ENCODE peak calls at places on chromosomes 6 and 20, in ten cellular contexts. Q is SK-N-SH, S is lower leg skin, L is IMR-90, B is WERI-Rb-1, J is nephron progenitor cell, T is neural crest cell, K is astrocyte, N is fibroblast of the aortic adventitia, Z is gastrocnemius medialis. I is an unnamed sample.
A peak's percentile ranks its signal among the peaks of the same experiment; 100 is the strongest.

GRCh38 chr6:97630592-97630991 is 347.6 kb upstream of the MMS22L start:
- DNase-seq in Q (no peak), S (no peak), L (peak; percentile 41), B (no peak), J (no peak), T (no peak), K (peak; percentile 78), N (peak; percentile 2), Z (no peak), I (no peak)

GRCh38 chr20:15976047-15976731 is 597.1 kb downstream of the KIF16B start:
- DNase-seq in Q (no peak), S (no peak), L (no peak), B (peak; percentile 48), J (peak; percentile 7), T (no peak), K (no peak), N (no peak), Z (no peak), I (no peak)

GRCh38 chr6:53327017-53327395 is 21.7 kb downstream of the ELOVL5 start:
- DNase-seq in Q (no peak), S (no peak), L (peak; percentile 24), B (no peak), J (no peak), T (no peak), K (no peak), N (no peak), Z (no peak), I (no peak)

GRCh38 chr6:31651602-31652191 is 764 bp downstream of the BAG6 start:
- DNase-seq in Q (peak; percentile 80), S (no peak), L (peak; percentile 80), B (peak; percentile 96), J (no peak), T (no peak), K (peak; percentile 69), N (peak; percentile 77), Z (peak; percentile 85), I (peak; percentile 84)

GRCh38 chr20:4763776-4764525 is 42.2 kb downstream of the PRND start:
- DNase-seq in Q (no peak), S (no peak), L (no peak), B (no peak), J (no peak), T (no peak), K (no peak), N (no peak), Z (no peak), I (no peak)

GRCh38 chr6:99026135-99026534 is 78.4 kb upstream of the FBXL4 start:
- DNase-seq in Q (no peak), S (no peak), L (no peak), B (no peak), J (no peak), T (no peak), K (peak; percentile 26), N (no peak), Z (no peak), I (no peak)

GRCh38 chr6:41443616-41444525 is 102.3 kb upstream of the FOXP4 start:
- DNase-seq in Q (no peak), S (no peak), L (no peak), B (peak; percentile 53), J (peak; percentile 55), T (no peak), K (peak; percentile 64), N (no peak), Z (no peak), I (no peak)

GRCh38 chr6:42260972-42261371 is 43.3 kb upstream of the MRPS10 start:
- DNase-seq in Q (peak; percentile 83), S (no peak), L (no peak), B (peak; percentile 87), J (peak; percentile 44), T (peak; percentile 26), K (no peak), N (no peak), Z (peak; percentile 53), I (no peak)

GRCh38 chr20:36447101-36447500 is 94.2 kb upstream of the MYL9 start:
- DNase-seq in Q (no peak), S (no peak), L (no peak), B (no peak), J (no peak), T (no peak), K (no peak), N (no peak), Z (no peak), I (no peak)

GRCh38 chr6:100461273-100461919 is 3.3 kb downstream of the SIM1 start:
- DNase-seq in Q (no peak), S (no peak), L (no peak), B (peak; percentile 63), J (peak; percentile 67), T (no peak), K (no peak), N (no peak), Z (no peak), I (no peak)

GRCh38 chr6:118324081-118324480 is 224.0 kb upstream of the PLN start:
- DNase-seq in Q (no peak), S (no peak), L (no peak), B (no peak), J (no peak), T (no peak), K (no peak), N (no peak), Z (no peak), I (no peak)

DNA sequence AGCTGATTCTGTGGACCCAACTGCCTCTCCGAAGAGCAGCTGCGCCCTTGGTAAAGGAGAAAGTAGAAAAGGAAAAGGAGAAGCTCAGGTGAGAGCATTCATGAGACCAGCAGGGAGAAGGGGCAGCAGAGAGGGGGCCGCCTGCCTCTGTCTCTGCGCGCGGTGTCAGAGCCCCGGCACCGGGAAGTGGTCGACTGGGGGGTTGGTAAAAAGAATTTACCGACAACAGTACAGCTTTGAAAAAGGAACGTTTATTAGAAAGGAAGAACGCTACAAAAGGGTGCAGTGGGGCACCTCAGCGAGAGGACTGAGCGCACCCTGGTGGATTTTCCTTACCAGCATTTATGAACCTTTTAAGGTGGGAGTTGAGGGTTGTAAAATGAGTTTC is 61.9 kb downstream of the GPR6 start:
- DNase-seq in Q (no peak), S (no peak), L (peak; percentile 9), B (peak; percentile 37), J (peak; percentile 22), T (no peak), K (peak; percentile 14), N (peak; percentile 36), Z (no peak), I (no peak)
- TF ChIP-seq CTCF in Q (peak; percentile 24), S (no peak), L (peak; percentile 37), B (peak; percentile 63), J (no peak), T (peak; percentile 54), K (peak; percentile 16), N (peak; percentile 45), Z (no peak), I (no peak)

DNA sequence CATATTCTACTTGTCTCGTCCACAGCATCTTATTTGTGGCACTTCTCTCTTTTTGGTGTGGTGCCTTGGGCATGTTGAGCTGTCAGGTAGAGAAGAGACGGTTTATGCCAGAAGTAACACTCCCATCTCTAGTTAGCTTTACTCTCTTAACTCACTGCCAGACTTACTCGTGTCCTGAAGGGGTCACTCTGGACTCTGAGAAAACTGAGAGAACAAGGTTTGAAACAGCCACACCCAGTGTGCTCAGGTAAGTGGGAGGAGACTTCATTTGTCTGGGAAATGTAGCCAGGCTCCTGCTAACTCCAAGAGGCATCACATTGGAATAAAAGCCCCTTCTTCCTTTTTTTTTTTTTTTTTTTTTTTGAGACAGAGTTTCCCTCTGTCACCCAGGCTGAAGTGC is 360.8 kb downstream of the QKI start:
- DNase-seq in Q (no peak), S (no peak), L (no peak), B (no peak), J (no peak), T (no peak), K (no peak), N (no peak), Z (no peak), I (no peak)
- TF ChIP-seq CTCF in Q (no peak), S (no peak), L (no peak), B (no peak), J (no peak), T (no peak), K (no peak), N (no peak), Z (no peak), I (no peak)

GRCh38 chr6:33392168-33392947 is 735 bp downstream of the KIFC1 start:
- DNase-seq in Q (no peak), S (no peak), L (peak; percentile 44), B (peak; percentile 37), J (no peak), T (no peak), K (peak; percentile 26), N (peak; percentile 15), Z (no peak), I (no peak)

GRCh38 chr6:33392979-33393378 is 1.4 kb downstream of the KIFC1 start:
- DNase-seq in Q (no peak), S (no peak), L (no peak), B (no peak), J (no peak), T (no peak), K (no peak), N (no peak), Z (no peak), I (no peak)

GRCh38 chr6:33390173-33390572 is 1.4 kb upstream of the KIFC1 start:
- DNase-seq in Q (no peak), S (no peak), L (no peak), B (no peak), J (no peak), T (no peak), K (no peak), N (no peak), Z (no peak), I (no peak)

GRCh38 chr6:33390767-33391277 is 801 bp upstream of the KIFC1 start:
- DNase-seq in Q (no peak), S (no peak), L (no peak), B (no peak), J (no peak), T (no peak), K (no peak), N (no peak), Z (no peak), I (no peak)

GRCh38 chr6:33391278-33392167 is at the start of gene KIFC1:
- DNase-seq in Q (peak; percentile 93), S (peak; percentile 99), L (peak; percentile 100), B (peak; percentile 100), J (peak; percentile 99), T (peak; percentile 100), K (peak; percentile 100), N (peak; percentile 100), Z (peak; percentile 99), I (peak; percentile 98)
- TF ChIP-seq CTCF in Q (peak; percentile 87), S (peak; percentile 99), L (peak; percentile 99), B (peak; percentile 100), J (peak; percentile 95), T (peak; percentile 98), K (peak; percentile 88), N (peak; percentile 96), Z (peak; percentile 96), I (peak; percentile 96)

DNA sequence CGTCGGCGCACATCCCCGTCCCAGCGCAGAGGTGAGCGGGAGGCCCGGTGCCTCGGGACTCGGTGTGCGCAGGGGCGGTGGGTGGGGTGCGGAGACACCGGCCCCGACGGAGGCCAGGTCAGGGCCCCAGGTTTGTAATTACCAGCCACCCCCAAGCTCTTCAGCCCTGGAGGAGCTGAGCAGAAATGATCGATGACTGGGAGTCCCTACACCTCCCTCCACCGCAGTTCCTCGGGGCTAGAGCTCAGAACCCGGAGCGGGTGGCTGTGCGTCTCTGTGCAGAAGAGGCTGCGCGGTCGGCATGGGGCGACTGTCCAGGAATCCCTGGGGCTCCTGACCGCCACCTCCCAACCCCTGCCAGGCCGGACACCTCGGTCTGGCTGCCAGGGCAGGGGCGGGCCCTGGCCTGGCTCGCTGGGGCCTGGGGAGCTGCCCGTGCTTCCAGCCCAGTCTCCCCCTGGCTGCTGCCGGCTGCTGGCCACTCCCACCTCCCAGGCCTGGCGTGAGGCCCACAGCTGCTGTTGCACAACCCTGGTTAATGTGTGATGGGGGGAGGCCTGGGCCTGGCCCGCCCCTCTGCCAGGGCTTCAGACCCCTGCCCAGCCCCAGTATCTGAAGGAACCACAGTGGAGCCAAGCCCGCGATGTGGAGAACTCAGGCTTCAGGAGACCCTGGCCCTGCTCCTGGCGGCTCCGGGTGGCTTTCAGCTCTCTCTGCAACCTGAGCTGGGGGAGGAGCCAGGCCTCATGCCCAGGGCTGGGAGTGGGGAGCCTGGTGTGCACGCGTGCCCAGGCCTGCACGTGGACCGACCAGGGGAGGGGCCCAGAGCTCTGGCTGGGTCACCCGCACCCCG is 1.2 kb downstream of the SLC2A4RG start:
- DNase-seq in Q (peak; percentile 95), S (peak; percentile 89), L (peak; percentile 86), B (peak; percentile 53), J (peak; percentile 73), T (peak; percentile 45), K (peak; percentile 72), N (peak; percentile 94), Z (peak; percentile 96), I (peak; percentile 94)
- TF ChIP-seq CTCF in Q (no peak), S (peak; percentile 38), L (peak; percentile 21), B (no peak), J (no peak), T (peak; percentile 18), K (no peak), N (peak; percentile 20), Z (no peak), I (no peak)

I was measured in tibial artery.